ENCODE peak calls at places on chromosomes 12 and 14, in seven cellular contexts. One of them, this sample, is unnamed.

GRCh38 chr14:33809456-33809855 is 141.4 kb downstream of the EGLN3 start:
- DNase-seq in iPS DF 6.9: no peak
- DNase-seq in neural progenitor cell: no peak
- DNase-seq in stimulated activated CD8-positive, alpha-beta memory T cell treated with anti-CD3 and anti-CD28 coated beads, Interleukin-2, amount 100 ng/mL, for 1 hour: no peak
- DNase-seq in NCI-H345: no peak
- DNase-seq in NCI-H1105: no peak
- DNase-seq in lower lobe of right lung: no peak
- DNase-seq in this sample: no peak

GRCh38 chr12:18394742-18395141 is 133.4 kb downstream of the PIK3C2G start:
- DNase-seq in iPS DF 6.9: no peak
- DNase-seq in neural progenitor cell: no peak
- DNase-seq in stimulated activated CD8-positive, alpha-beta memory T cell treated with anti-CD3 and anti-CD28 coated beads, Interleukin-2, amount 100 ng/mL, for 1 hour: no peak
- DNase-seq in NCI-H345: no peak
- DNase-seq in NCI-H1105: no peak
- DNase-seq in lower lobe of right lung: no peak
- DNase-seq in this sample: no peak

GRCh38 chr12:20305470-20305869 is 62.9 kb upstream of the PDE3A start:
- DNase-seq in iPS DF 6.9: no peak
- DNase-seq in neural progenitor cell: no peak
- DNase-seq in stimulated activated CD8-positive, alpha-beta memory T cell treated with anti-CD3 and anti-CD28 coated beads, Interleukin-2, amount 100 ng/mL, for 1 hour: no peak
- DNase-seq in NCI-H345: no peak
- DNase-seq in NCI-H1105: no peak
- DNase-seq in lower lobe of right lung: no peak
- DNase-seq in this sample: no peak

GRCh38 chr12:5135126-5135525 is 91.4 kb downstream of the KCNA5 start:
- DNase-seq in iPS DF 6.9: no peak
- DNase-seq in neural progenitor cell: no peak
- DNase-seq in stimulated activated CD8-positive, alpha-beta memory T cell treated with anti-CD3 and anti-CD28 coated beads, Interleukin-2, amount 100 ng/mL, for 1 hour: no peak
- DNase-seq in NCI-H345: no peak
- DNase-seq in NCI-H1105: no peak
- DNase-seq in lower lobe of right lung: no peak
- DNase-seq in this sample: no peak

GRCh38 chr14:93707475-93707874 is 80.8 kb downstream of the PRIMA1 start:
- DNase-seq in iPS DF 6.9: no peak
- DNase-seq in neural progenitor cell: no peak
- DNase-seq in stimulated activated CD8-positive, alpha-beta memory T cell treated with anti-CD3 and anti-CD28 coated beads, Interleukin-2, amount 100 ng/mL, for 1 hour: no peak
- DNase-seq in NCI-H345: no peak
- DNase-seq in NCI-H1105: peak
- DNase-seq in lower lobe of right lung: no peak
- DNase-seq in this sample: no peak

GRCh38 chr12:53122961-53123468 is 19.7 kb downstream of the SOAT2 start:
- DNase-seq in iPS DF 6.9: no peak
- DNase-seq in neural progenitor cell: no peak
- DNase-seq in stimulated activated CD8-positive, alpha-beta memory T cell treated with anti-CD3 and anti-CD28 coated beads, Interleukin-2, amount 100 ng/mL, for 1 hour: no peak
- DNase-seq in NCI-H345: peak
- DNase-seq in NCI-H1105: no peak
- DNase-seq in lower lobe of right lung: no peak
- DNase-seq in this sample: no peak

GRCh38 chr12:105445261-105446015 is 114.9 kb downstream of the C12orf75 start:
- DNase-seq in iPS DF 6.9: no peak
- DNase-seq in neural progenitor cell: peak
- DNase-seq in stimulated activated CD8-positive, alpha-beta memory T cell treated with anti-CD3 and anti-CD28 coated beads, Interleukin-2, amount 100 ng/mL, for 1 hour: no peak
- DNase-seq in NCI-H345: no peak
- DNase-seq in NCI-H1105: no peak
- DNase-seq in lower lobe of right lung: no peak
- DNase-seq in this sample: no peak

GRCh38 chr12:52239767-52240166 is 6.7 kb downstream of the KRT7 start:
- DNase-seq in iPS DF 6.9: no peak
- DNase-seq in neural progenitor cell: no peak
- DNase-seq in stimulated activated CD8-positive, alpha-beta memory T cell treated with anti-CD3 and anti-CD28 coated beads, Interleukin-2, amount 100 ng/mL, for 1 hour: no peak
- DNase-seq in NCI-H345: no peak
- DNase-seq in NCI-H1105: no peak
- DNase-seq in lower lobe of right lung: no peak
- DNase-seq in this sample: no peak

GRCh38 chr12:26109343-26109841 is 15.4 kb downstream of the BHLHE41 start:
- DNase-seq in iPS DF 6.9: no peak
- DNase-seq in neural progenitor cell: no peak
- DNase-seq in stimulated activated CD8-positive, alpha-beta memory T cell treated with anti-CD3 and anti-CD28 coated beads, Interleukin-2, amount 100 ng/mL, for 1 hour: no peak
- DNase-seq in NCI-H345: no peak
- DNase-seq in NCI-H1105: no peak
- DNase-seq in lower lobe of right lung: no peak
- DNase-seq in this sample: no peak

GRCh38 chr14:61615743-61616523 is 79.4 kb upstream of the HIF1A start:
- DNase-seq in iPS DF 6.9: no peak
- DNase-seq in neural progenitor cell: no peak
- DNase-seq in stimulated activated CD8-positive, alpha-beta memory T cell treated with anti-CD3 and anti-CD28 coated beads, Interleukin-2, amount 100 ng/mL, for 1 hour: no peak
- DNase-seq in NCI-H345: no peak
- DNase-seq in NCI-H1105: no peak
- DNase-seq in lower lobe of right lung: no peak
- DNase-seq in this sample: no peak

GRCh38 chr12:30021046-30021833 is 237.5 kb upstream of the TMTC1 start:
- DNase-seq in iPS DF 6.9: no peak
- DNase-seq in neural progenitor cell: no peak
- DNase-seq in stimulated activated CD8-positive, alpha-beta memory T cell treated with anti-CD3 and anti-CD28 coated beads, Interleukin-2, amount 100 ng/mL, for 1 hour: no peak
- DNase-seq in NCI-H345: no peak
- DNase-seq in NCI-H1105: no peak
- DNase-seq in lower lobe of right lung: no peak
- DNase-seq in this sample: no peak

GRCh38 chr12:76226397-76226796 is 121.8 kb downstream of the BBS10 start:
- DNase-seq in iPS DF 6.9: no peak
- DNase-seq in neural progenitor cell: no peak
- DNase-seq in stimulated activated CD8-positive, alpha-beta memory T cell treated with anti-CD3 and anti-CD28 coated beads, Interleukin-2, amount 100 ng/mL, for 1 hour: no peak
- DNase-seq in NCI-H345: no peak
- DNase-seq in NCI-H1105: no peak
- DNase-seq in lower lobe of right lung: no peak
- DNase-seq in this sample: no peak

This sample was measured in NCI-H2107.